ENCODE peak calls at places on chromosome 13, in four cellular contexts. U is vagina, Y is psoas muscle, K is GM23248. B is an unnamed sample.
A peak's percentile ranks its signal among the peaks of the same experiment; 100 is the strongest.

GRCh38 chr13:32947411-32947810 is 68.8 kb upstream of the KL start:
- DNase-seq in K (no peak), Y (no peak), U (peak; percentile 4), B (no peak)

GRCh38 chr13:52026246-52026626 is 1.7 kb downstream of the UTP14C start:
- DNase-seq in Y (no peak), U (no peak), K (no peak), B (no peak)

GRCh38 chr13:94329754-94330551 is 149.5 kb downstream of the DCT start:
- DNase-seq in U (no peak), Y (no peak), K (peak; percentile 92), B (peak; percentile 82)

GRCh38 chr13:46479286-46479685 is 73.7 kb upstream of the LRCH1 start:
- DNase-seq in U (no peak), K (no peak), Y (no peak), B (no peak)

GRCh38 chr13:47976325-47976724 is 24.7 kb downstream of the SUCLA2 start:
- DNase-seq in U (no peak), K (no peak), Y (no peak), B (no peak)

GRCh38 chr13:25731511-25731910 is 320.3 kb downstream of the SHISA2 start:
- DNase-seq in Y (no peak), K (no peak), U (no peak), B (no peak)

GRCh38 chr13:108342369-108343289 is 73.1 kb downstream of the TNFSF13B start:
- DNase-seq in U (no peak), Y (no peak), K (peak; percentile 55), B (no peak)

GRCh38 chr13:26011996-26012688 is 39.7 kb downstream of the SHISA2 start:
- DNase-seq in U (no peak), K (peak; percentile 27), Y (no peak), B (no peak)

GRCh38 chr13:114108141-114108761 is 24.2 kb downstream of the RASA3 start:
- DNase-seq in K (no peak), U (no peak), Y (peak; percentile 6), B (no peak)

GRCh38 chr13:58876473-58876872 is 1244.9 kb downstream of the PCDH17 start:
- DNase-seq in Y (no peak), K (no peak), U (no peak), B (no peak)

GRCh38 chr13:109769921-109770320 is 16.5 kb downstream of the IRS2 start:
- DNase-seq in U (no peak), Y (no peak), K (no peak), B (peak; percentile 74)
- H3K4me3 ChIP-seq in U (no peak overlapping the region), Y (no peak overlapping the region), K (no peak overlapping the region), B (no peak overlapping the region)

GRCh38 chr13:83365723-83366122 is 516.6 kb downstream of the SLITRK1 start:
- DNase-seq in Y (no peak), U (no peak), K (no peak), B (no peak)
- H3K9me3 ChIP-seq in Y (no peaks in the 10 kb centered on the region), U (peaks cover 4% of the 10 kb centered on the region), K (no peaks in the 10 kb centered on the region), B (no peaks in the 10 kb centered on the region)

DNA sequence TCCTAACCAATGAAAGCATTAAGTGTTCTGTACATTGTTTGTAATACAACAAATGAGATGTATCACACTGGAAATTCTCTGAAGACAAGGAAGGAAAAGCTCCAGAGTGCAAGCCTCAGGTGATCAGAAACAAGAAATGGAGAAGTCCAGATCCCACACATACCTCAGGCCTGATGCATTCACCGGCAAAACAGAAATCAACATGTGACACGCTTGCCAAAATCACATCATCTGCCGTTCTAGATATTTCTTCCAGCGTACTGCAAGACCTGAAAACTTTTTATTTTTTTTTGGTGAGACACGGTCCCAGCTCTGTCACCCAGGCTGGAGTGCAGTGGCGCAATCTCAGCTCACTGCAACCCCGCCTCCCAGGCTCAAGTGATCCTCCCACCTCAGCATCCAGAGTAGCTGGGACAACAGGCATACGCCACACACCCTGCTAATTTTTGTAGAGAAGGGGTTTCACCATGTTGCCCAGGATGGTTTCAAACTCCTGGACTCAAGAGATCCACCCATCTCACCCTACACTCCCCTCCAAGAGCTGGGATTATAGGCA is 48.6 kb downstream of the FOXO1 start:
- DNase-seq in Y (peak; percentile 36), K (no peak), U (no peak), B (peak; percentile 45)
- H3K4me1 ChIP-seq in Y (peaks cover 100% of the 10 kb centered on the region), K (no peaks in the 10 kb centered on the region), U (peaks cover 72% of the 10 kb centered on the region), B (peaks cover 84% of the 10 kb centered on the region)

GRCh38 chr13:57634829-57635165 is 3.3 kb downstream of the PCDH17 start:
- DNase-seq in U (no peak), Y (no peak), K (no peak), B (no peak)

GRCh38 chr13:57632276-57633140 is 964 bp downstream of the PCDH17 start:
- DNase-seq in Y (peak; percentile 12), U (no peak), K (no peak), B (no peak)

GRCh38 chr13:57635541-57635940 is 4.0 kb downstream of the PCDH17 start:
- DNase-seq in U (no peak), K (no peak), Y (no peak), B (no peak)

GRCh38 chr13:57633141-57633949 is 1.8 kb downstream of the PCDH17 start:
- DNase-seq in U (no peak), Y (peak; percentile 48), K (peak; percentile 2), B (peak; percentile 91)

GRCh38 chr13:57633950-57634828 is 2.6 kb downstream of the PCDH17 start:
- DNase-seq in U (no peak), Y (no peak), K (no peak), B (no peak)
- H3K4me3 ChIP-seq in U (peak overlapping the region; percentile 46), Y (peak overlapping the region; percentile 67), K (no peak overlapping the region), B (peak overlapping the region; percentile 60)

GRCh38 chr13:19117913-19118739 is 63.5 kb downstream of the TUBA3C start:
- DNase-seq in K (no peak), Y (no peak), U (no peak), B (no peak)

GRCh38 chr13:19123502-19123901 is 58.1 kb downstream of the TUBA3C start:
- DNase-seq in Y (no peak), U (no peak), K (no peak), B (no peak)
- H3K9me3 ChIP-seq in Y (no peaks in the 10 kb centered on the region), U (no peaks in the 10 kb centered on the region), K (no peaks in the 10 kb centered on the region), B (no peaks in the 10 kb centered on the region)

GRCh38 chr13:39317284-39317683 is 279.0 kb downstream of the NHLRC3 start:
- DNase-seq in K (peak; percentile 54), U (no peak), Y (peak; percentile 47), B (no peak)
- H3K4me1 ChIP-seq in K (no peaks in the 10 kb centered on the region), U (peaks cover 18% of the 10 kb centered on the region), Y (no peaks in the 10 kb centered on the region), B (peaks cover 28% of the 10 kb centered on the region)

GRCh38 chr13:23979361-23980159 is 82.3 kb upstream of the C1QTNF9B start:
- DNase-seq in Y (peak; percentile 81), K (peak; percentile 95), U (no peak), B (peak; percentile 92)

GRCh38 chr13:23983671-23984070 is 86.4 kb upstream of the C1QTNF9B start:
- DNase-seq in K (no peak), U (no peak), Y (no peak), B (peak; percentile 5)

GRCh38 chr13:23984541-23984940 is 87.2 kb upstream of the C1QTNF9B start:
- DNase-seq in U (no peak), Y (no peak), K (no peak), B (peak; percentile 79)

GRCh38 chr13:23985060-23985459 is 87.8 kb upstream of the C1QTNF9B start:
- DNase-seq in U (no peak), K (no peak), Y (no peak), B (peak; percentile 70)

DNA sequence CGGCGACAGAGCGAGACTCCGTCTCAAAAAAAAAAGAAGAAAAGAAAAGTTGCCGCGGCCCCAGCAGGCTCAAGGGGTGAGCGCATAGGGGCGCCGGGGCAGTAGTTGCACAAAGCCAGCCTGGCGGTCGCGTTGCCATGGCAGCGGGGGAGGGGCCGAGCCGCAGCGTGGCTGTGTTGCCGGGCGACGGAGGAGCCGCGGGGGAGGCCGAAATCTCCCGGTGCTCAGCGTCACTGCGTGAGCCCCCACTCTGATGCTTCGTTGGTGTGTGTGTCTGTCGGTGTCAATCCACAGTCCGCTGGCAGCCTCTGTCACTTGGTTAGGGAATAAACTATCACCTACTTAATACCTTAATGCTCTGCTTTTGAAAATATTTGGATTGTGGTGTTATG is 82.9 kb upstream of the C1QTNF9B start:
- DNase-seq in Y (peak; percentile 84), U (no peak), K (peak; percentile 95), B (peak; percentile 93)
- H3K4me3 ChIP-seq in Y (peak overlapping the region; percentile 57), U (peak overlapping the region; percentile 56), K (peak overlapping the region; percentile 94), B (peak overlapping the region; percentile 58)

GRCh38 chr13:112153364-112153763 is 86.4 kb downstream of the SOX1 start:
- DNase-seq in U (no peak), Y (no peak), K (no peak), B (no peak)

GRCh38 chr13:112153846-112154245 is 86.9 kb downstream of the SOX1 start:
- DNase-seq in U (no peak), K (no peak), Y (no peak), B (no peak)

GRCh38 chr13:112152846-112153245 is 85.9 kb downstream of the SOX1 start:
- DNase-seq in Y (no peak), U (no peak), K (no peak), B (no peak)

GRCh38 chr13:112154301-112155060 is 87.5 kb downstream of the SOX1 start:
- DNase-seq in K (no peak), U (no peak), Y (no peak), B (no peak)

GRCh38 chr13:112150352-112150751 is 83.4 kb downstream of the SOX1 start:
- DNase-seq in Y (no peak), K (no peak), U (no peak), B (no peak)
- H3K9me3 ChIP-seq in Y (no peaks in the 10 kb centered on the region), K (no peaks in the 10 kb centered on the region), U (no peaks in the 10 kb centered on the region), B (no peaks in the 10 kb centered on the region)

DNA sequence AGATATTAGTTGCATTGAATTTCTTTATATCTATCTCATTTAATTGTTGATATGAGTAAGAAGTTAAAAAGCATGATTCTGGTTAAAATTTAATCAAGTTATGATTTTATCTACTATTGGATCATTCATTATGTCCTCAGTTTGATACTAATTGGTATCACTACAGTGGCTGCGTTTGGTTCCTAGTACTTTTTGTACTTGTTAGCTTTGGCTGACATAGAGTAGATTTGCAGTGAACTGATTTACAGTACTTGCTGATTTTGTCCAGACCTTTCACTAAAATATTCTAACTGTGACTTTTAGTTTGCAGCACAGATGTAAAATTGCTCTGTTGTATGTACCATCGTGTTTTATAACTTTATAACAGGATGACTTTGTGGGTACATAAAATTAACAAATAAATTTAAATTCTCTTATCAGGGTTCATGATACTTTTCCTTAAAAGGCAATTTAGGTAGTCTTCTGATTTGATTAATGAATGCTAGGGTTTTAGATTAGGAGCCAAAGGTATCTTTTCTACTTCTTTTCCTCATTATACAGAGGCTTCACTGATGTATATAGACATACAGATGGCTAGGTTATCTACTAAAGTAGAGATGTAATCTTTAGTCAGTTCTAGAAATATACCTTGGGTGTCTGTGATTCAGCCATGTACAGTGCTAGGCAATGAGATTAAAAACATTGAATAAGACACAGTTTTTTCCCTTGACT is 8.7 kb downstream of the UCHL3 start:
- DNase-seq in K (no peak), Y (no peak), U (no peak), B (no peak)
- H3K4me1 ChIP-seq in K (peaks cover 7% of the 10 kb centered on the region), Y (peaks cover 14% of the 10 kb centered on the region), U (no peaks in the 10 kb centered on the region), B (peaks cover 6% of the 10 kb centered on the region)